ENCODE peak calls at places on chromosomes 16 and 17, in nine cellular contexts. One of them, this sample, is unnamed.

GRCh38 chr17:49842846-49843245 is 5.0 kb downstream of the TAC4 start:
- DNase-seq in glomerular endothelial cell: no peak
- DNase-seq in AG09319: no peak
- DNase-seq in activated T-cell treated with anti-CD3 and anti-CD28 coated beads, Interleukin-2, amount 50 U/mL, for 4 hours: no peak
- DNase-seq in hepatic stellate cell: no peak
- DNase-seq in fibroblast of the aortic adventitia: no peak
- DNase-seq in effector CD8-positive, alpha-beta T cell: no peak
- DNase-seq in cardiac fibroblast: no peak
- DNase-seq in ovary: no peak
- DNase-seq in this sample: no peak

GRCh38 chr16:88351521-88352101 is 31.1 kb upstream of the ZNF469 start:
- DNase-seq in glomerular endothelial cell: no peak
- DNase-seq in AG09319: no peak
- DNase-seq in activated T-cell treated with anti-CD3 and anti-CD28 coated beads, Interleukin-2, amount 50 U/mL, for 4 hours: no peak
- DNase-seq in hepatic stellate cell: no peak
- DNase-seq in fibroblast of the aortic adventitia: no peak
- DNase-seq in effector CD8-positive, alpha-beta T cell: no peak
- DNase-seq in cardiac fibroblast: no peak
- DNase-seq in ovary: no peak
- DNase-seq in this sample: no peak

GRCh38 chr16:50747206-50747956 is 5.5 kb downstream of the CYLD start:
- DNase-seq in glomerular endothelial cell: no peak
- DNase-seq in AG09319: no peak
- DNase-seq in activated T-cell treated with anti-CD3 and anti-CD28 coated beads, Interleukin-2, amount 50 U/mL, for 4 hours: no peak
- DNase-seq in hepatic stellate cell: no peak
- DNase-seq in fibroblast of the aortic adventitia: peak; percentile 35
- DNase-seq in effector CD8-positive, alpha-beta T cell: no peak
- DNase-seq in cardiac fibroblast: peak; percentile 25
- DNase-seq in ovary: no peak
- DNase-seq in this sample: peak; percentile 58

GRCh38 chr17:71024172-71024571 is 854.8 kb downstream of the KCNJ2 start:
- DNase-seq in glomerular endothelial cell: no peak
- DNase-seq in AG09319: no peak
- DNase-seq in activated T-cell treated with anti-CD3 and anti-CD28 coated beads, Interleukin-2, amount 50 U/mL, for 4 hours: no peak
- DNase-seq in hepatic stellate cell: no peak
- DNase-seq in fibroblast of the aortic adventitia: no peak
- DNase-seq in effector CD8-positive, alpha-beta T cell: no peak
- DNase-seq in cardiac fibroblast: no peak
- DNase-seq in ovary: no peak
- DNase-seq in this sample: no peak

GRCh38 chr17:49739662-49740271 is 24.2 kb downstream of the FAM117A start:
- DNase-seq in glomerular endothelial cell: no peak
- DNase-seq in AG09319: no peak
- DNase-seq in activated T-cell treated with anti-CD3 and anti-CD28 coated beads, Interleukin-2, amount 50 U/mL, for 4 hours: peak; percentile 83
- DNase-seq in hepatic stellate cell: no peak
- DNase-seq in fibroblast of the aortic adventitia: no peak
- DNase-seq in effector CD8-positive, alpha-beta T cell: peak; percentile 83
- DNase-seq in cardiac fibroblast: peak; percentile 59
- DNase-seq in ovary: peak; percentile 86
- DNase-seq in this sample: peak; percentile 54

GRCh38 chr17:42920922-42921321 is 20.3 kb downstream of the G6PC1 start:
- DNase-seq in glomerular endothelial cell: peak; percentile 94
- DNase-seq in AG09319: no peak
- DNase-seq in activated T-cell treated with anti-CD3 and anti-CD28 coated beads, Interleukin-2, amount 50 U/mL, for 4 hours: no peak
- DNase-seq in hepatic stellate cell: no peak
- DNase-seq in fibroblast of the aortic adventitia: no peak
- DNase-seq in effector CD8-positive, alpha-beta T cell: no peak
- DNase-seq in cardiac fibroblast: peak; percentile 25
- DNase-seq in ovary: no peak
- DNase-seq in this sample: no peak

GRCh38 chr17:13410874-13411273 is 190.9 kb downstream of the HS3ST3A1 start:
- DNase-seq in glomerular endothelial cell: no peak
- DNase-seq in AG09319: no peak
- DNase-seq in activated T-cell treated with anti-CD3 and anti-CD28 coated beads, Interleukin-2, amount 50 U/mL, for 4 hours: no peak
- DNase-seq in hepatic stellate cell: no peak
- DNase-seq in fibroblast of the aortic adventitia: peak; percentile 65
- DNase-seq in effector CD8-positive, alpha-beta T cell: no peak
- DNase-seq in cardiac fibroblast: peak; percentile 59
- DNase-seq in ovary: no peak
- DNase-seq in this sample: no peak

GRCh38 chr16:69520800-69521602 is 44.8 kb upstream of the NFAT5 start:
- DNase-seq in glomerular endothelial cell: no peak
- DNase-seq in AG09319: no peak
- DNase-seq in activated T-cell treated with anti-CD3 and anti-CD28 coated beads, Interleukin-2, amount 50 U/mL, for 4 hours: no peak
- DNase-seq in hepatic stellate cell: no peak
- DNase-seq in fibroblast of the aortic adventitia: peak; percentile 46
- DNase-seq in effector CD8-positive, alpha-beta T cell: no peak
- DNase-seq in cardiac fibroblast: peak; percentile 43
- DNase-seq in ovary: no peak
- DNase-seq in this sample: peak; percentile 20

GRCh38 chr16:89110641-89111040 is 17.0 kb downstream of the ACSF3 start:
- DNase-seq in glomerular endothelial cell: no peak
- DNase-seq in AG09319: no peak
- DNase-seq in activated T-cell treated with anti-CD3 and anti-CD28 coated beads, Interleukin-2, amount 50 U/mL, for 4 hours: no peak
- DNase-seq in hepatic stellate cell: no peak
- DNase-seq in fibroblast of the aortic adventitia: no peak
- DNase-seq in effector CD8-positive, alpha-beta T cell: no peak
- DNase-seq in cardiac fibroblast: no peak
- DNase-seq in ovary: no peak
- DNase-seq in this sample: no peak

GRCh38 chr17:59154335-59154720 is 658 bp downstream of the SKA2 start:
- DNase-seq in glomerular endothelial cell: no peak
- DNase-seq in AG09319: no peak
- DNase-seq in activated T-cell treated with anti-CD3 and anti-CD28 coated beads, Interleukin-2, amount 50 U/mL, for 4 hours: no peak
- DNase-seq in hepatic stellate cell: peak; percentile 23
- DNase-seq in fibroblast of the aortic adventitia: no peak
- DNase-seq in effector CD8-positive, alpha-beta T cell: no peak
- DNase-seq in cardiac fibroblast: peak; percentile 53
- DNase-seq in ovary: peak; percentile 37
- DNase-seq in this sample: no peak

GRCh38 chr17:77634710-77635109 is 323.8 kb upstream of the TNRC6C start:
- DNase-seq in glomerular endothelial cell: no peak
- DNase-seq in AG09319: no peak
- DNase-seq in activated T-cell treated with anti-CD3 and anti-CD28 coated beads, Interleukin-2, amount 50 U/mL, for 4 hours: no peak
- DNase-seq in hepatic stellate cell: no peak
- DNase-seq in fibroblast of the aortic adventitia: no peak
- DNase-seq in effector CD8-positive, alpha-beta T cell: no peak
- DNase-seq in cardiac fibroblast: no peak
- DNase-seq in ovary: no peak
- DNase-seq in this sample: peak; percentile 70

GRCh38 chr16:25568991-25569390 is 122.8 kb upstream of the HS3ST4 start:
- DNase-seq in glomerular endothelial cell: no peak
- DNase-seq in AG09319: no peak
- DNase-seq in activated T-cell treated with anti-CD3 and anti-CD28 coated beads, Interleukin-2, amount 50 U/mL, for 4 hours: no peak
- DNase-seq in hepatic stellate cell: no peak
- DNase-seq in fibroblast of the aortic adventitia: no peak
- DNase-seq in effector CD8-positive, alpha-beta T cell: no peak
- DNase-seq in cardiac fibroblast: no peak
- DNase-seq in ovary: no peak
- DNase-seq in this sample: no peak

GRCh38 chr17:14760719-14761425 is 460.0 kb downstream of the HS3ST3B1 start:
- DNase-seq in glomerular endothelial cell: no peak
- DNase-seq in AG09319: no peak
- DNase-seq in activated T-cell treated with anti-CD3 and anti-CD28 coated beads, Interleukin-2, amount 50 U/mL, for 4 hours: no peak
- DNase-seq in hepatic stellate cell: no peak
- DNase-seq in fibroblast of the aortic adventitia: no peak
- DNase-seq in effector CD8-positive, alpha-beta T cell: no peak
- DNase-seq in cardiac fibroblast: no peak
- DNase-seq in ovary: no peak
- DNase-seq in this sample: no peak

GRCh38 chr16:66128363-66128725 is 238.1 kb upstream of the CDH5 start:
- DNase-seq in glomerular endothelial cell: no peak
- DNase-seq in AG09319: no peak
- DNase-seq in activated T-cell treated with anti-CD3 and anti-CD28 coated beads, Interleukin-2, amount 50 U/mL, for 4 hours: no peak
- DNase-seq in hepatic stellate cell: no peak
- DNase-seq in fibroblast of the aortic adventitia: peak; percentile 20
- DNase-seq in effector CD8-positive, alpha-beta T cell: no peak
- DNase-seq in cardiac fibroblast: no peak
- DNase-seq in ovary: no peak
- DNase-seq in this sample: no peak

GRCh38 chr16:74035816-74036215 is 260.8 kb upstream of the PSMD7 start:
- DNase-seq in glomerular endothelial cell: no peak
- DNase-seq in AG09319: no peak
- DNase-seq in activated T-cell treated with anti-CD3 and anti-CD28 coated beads, Interleukin-2, amount 50 U/mL, for 4 hours: no peak
- DNase-seq in hepatic stellate cell: peak; percentile 9
- DNase-seq in fibroblast of the aortic adventitia: no peak
- DNase-seq in effector CD8-positive, alpha-beta T cell: no peak
- DNase-seq in cardiac fibroblast: peak; percentile 13
- DNase-seq in ovary: no peak
- DNase-seq in this sample: no peak

GRCh38 chr17:81030726-81031570 is 4.0 kb upstream of the BAIAP2 start:
- DNase-seq in glomerular endothelial cell: no peak
- DNase-seq in AG09319: no peak
- DNase-seq in activated T-cell treated with anti-CD3 and anti-CD28 coated beads, Interleukin-2, amount 50 U/mL, for 4 hours: no peak
- DNase-seq in hepatic stellate cell: no peak
- DNase-seq in fibroblast of the aortic adventitia: no peak
- DNase-seq in effector CD8-positive, alpha-beta T cell: no peak
- DNase-seq in cardiac fibroblast: no peak
- DNase-seq in ovary: no peak
- DNase-seq in this sample: no peak

GRCh38 chr16:15672514-15673167 is 22.6 kb downstream of the NDE1 start:
- DNase-seq in glomerular endothelial cell: peak; percentile 89
- DNase-seq in AG09319: peak; percentile 94
- DNase-seq in activated T-cell treated with anti-CD3 and anti-CD28 coated beads, Interleukin-2, amount 50 U/mL, for 4 hours: peak; percentile 35
- DNase-seq in hepatic stellate cell: peak; percentile 88
- DNase-seq in fibroblast of the aortic adventitia: peak; percentile 97
- DNase-seq in effector CD8-positive, alpha-beta T cell: peak; percentile 58
- DNase-seq in cardiac fibroblast: peak; percentile 99
- DNase-seq in ovary: peak; percentile 92
- DNase-seq in this sample: no peak

This sample was measured in GM20000.